ENCODE peak calls at places on chromosome 10, in five cellular contexts. I is activated T-cell treated with anti-CD3 and anti-CD28 coated beads, Interleukin-2, amount 50 U/mL, for 24 hours; U is hepatocyte; O is posterior cingulate gyrus; P is stimulated activated CD8-positive, alpha-beta memory T cell treated with anti-CD3 and anti-CD28 coated beads, Interleukin-7, amount 100 ng/mL, for 4 hours. V is an unnamed sample.

GRCh38 chr10:13348216-13349017 is at the start of gene SEPHS1:
- DNase-seq in I (peak), U (peak), O (peak), P (peak), V (peak)

GRCh38 chr10:88450201-88450600 is 132.9 kb downstream of the RNLS start:
- DNase-seq in I (no peak), U (no peak), O (no peak), P (no peak), V (no peak)

GRCh38 chr10:86047588-86047987 is 319.0 kb downstream of the GRID1 start:
- DNase-seq in I (no peak), U (no peak), O (no peak), P (no peak), V (no peak)

GRCh38 chr10:31419394-31420063 is 100.5 kb downstream of the ZEB1 start:
- DNase-seq in I (no peak), U (no peak), O (no peak), P (no peak), V (no peak)

GRCh38 chr10:129541208-129541607 is 74.2 kb downstream of the MGMT start:
- DNase-seq in I (no peak), U (no peak), O (peak), P (no peak), V (no peak)

GRCh38 chr10:6203331-6204062 is 765 bp downstream of the PFKFB3 start:
- DNase-seq in I (peak), U (peak), O (peak), P (peak), V (peak)

GRCh38 chr10:122279725-122280141 is 8.6 kb downstream of the BTBD16 start:
- DNase-seq in I (no peak), U (peak), O (peak), P (no peak), V (peak)

GRCh38 chr10:36026656-36027390 is 384.7 kb upstream of the FZD8 start:
- DNase-seq in I (no peak), U (no peak), O (no peak), P (no peak), V (no peak)

GRCh38 chr10:129334326-129334725 is 132.7 kb upstream of the MGMT start:
- DNase-seq in I (no peak), U (no peak), O (no peak), P (no peak), V (no peak)

GRCh38 chr10:80596391-80597257 is 58.9 kb downstream of the SH2D4B start:
- DNase-seq in I (peak), U (peak), O (peak), P (peak), V (peak)

GRCh38 chr10:14032406-14032998 is 298.2 kb downstream of the FRMD4A start:
- DNase-seq in I (peak), U (peak), O (no peak), P (no peak), V (no peak)

GRCh38 chr10:124459395-124459794 is 2.2 kb upstream of the LHPP start:
- DNase-seq in I (no peak), U (no peak), O (no peak), P (no peak), V (no peak)

GRCh38 chr10:123278445-123278844 is 124.2 kb downstream of the BUB3 start:
- DNase-seq in I (no peak), U (no peak), O (no peak), P (no peak), V (no peak)

GRCh38 chr10:4663162-4663992 is 162.6 kb upstream of the AKR1E2 start:
- DNase-seq in I (no peak), U (peak), O (no peak), P (no peak), V (peak)

GRCh38 chr10:92688927-92689662 is 660 bp upstream of the HHEX start:
- DNase-seq in I (peak), U (peak), O (no peak), P (no peak), V (no peak)

GRCh38 chr10:77625379-77625778 is 12.2 kb downstream of the KCNMA1 start:
- DNase-seq in I (no peak), U (no peak), O (no peak), P (no peak), V (no peak)

GRCh38 chr10:94963901-94964300 is 25.4 kb downstream of the CYP2C9 start:
- DNase-seq in I (no peak), U (peak), O (no peak), P (no peak), V (no peak)

GRCh38 chr10:100345570-100346330 is 1.3 kb upstream of the SCD start:
- DNase-seq in I (no peak), U (no peak), O (no peak), P (no peak), V (peak)

GRCh38 chr10:124600051-124600880 is 138.6 kb downstream of the LHPP start:
- DNase-seq in I (no peak), U (no peak), O (peak), P (no peak), V (no peak)

GRCh38 chr10:20891338-20891714 is 5.8 kb downstream of the NEBL start:
- DNase-seq in I (no peak), U (peak), O (no peak), P (no peak), V (peak)

GRCh38 chr10:114073787-114074186 is 30.1 kb downstream of the ADRB1 start:
- DNase-seq in I (no peak), U (no peak), O (no peak), P (peak), V (no peak)